ENCODE peak calls at places on chromosomes 1 and 21, in ten cellular contexts. V is HT1080, A is thyroid gland, O is occipital lobe, L is NCI-H460, U is HFFc6, Z is left ventricle myocardium superior, P is HCEC 1CT, G is NCI-H2171 treated with DMSO at 0.1 percent for 48 hours, F is posterior cingulate gyrus. K is an unnamed sample.

GRCh38 chr1:156052862-156053769 is 482 bp downstream of the UBQLN4 start:
- DNase-seq in V (peak), A (peak), O (peak), L (peak), U (peak), Z (peak), P (peak), G (peak), F (peak), K (peak)

GRCh38 chr1:183687546-183688279 is 34.6 kb upstream of the APOBEC4 start:
- DNase-seq in V (no peak), A (no peak), O (no peak), L (no peak), U (no peak), Z (no peak), P (no peak), G (no peak), F (no peak), K (no peak)

GRCh38 chr1:32769524-32770220 is 47.5 kb downstream of the YARS1 start:
- DNase-seq in V (peak), A (no peak), O (no peak), L (no peak), U (no peak), Z (peak), P (peak), G (no peak), F (no peak), K (no peak)

GRCh38 chr1:162011337-162012012 is 12.2 kb downstream of the OLFML2B start:
- DNase-seq in V (no peak), A (no peak), O (no peak), L (no peak), U (no peak), Z (peak), P (peak), G (peak), F (no peak), K (no peak)

GRCh38 chr21:19328954-19329353 is 925.4 kb upstream of the TMPRSS15 start:
- DNase-seq in V (no peak), A (no peak), O (no peak), L (no peak), U (no peak), Z (no peak), P (no peak), G (no peak), F (no peak), K (no peak)

GRCh38 chr1:29033829-29034466 is 89.8 kb downstream of the TMEM200B start:
- DNase-seq in V (peak), A (no peak), O (no peak), L (peak), U (peak), Z (no peak), P (peak), G (peak), F (no peak), K (peak)

GRCh38 chr1:229155472-229155871 is 115.4 kb upstream of the RAB4A start:
- DNase-seq in V (no peak), A (no peak), O (no peak), L (no peak), U (no peak), Z (no peak), P (no peak), G (no peak), F (no peak), K (no peak)

GRCh38 chr1:43774359-43774758 is 67.0 kb downstream of the ST3GAL3 start:
- DNase-seq in V (peak), A (no peak), O (no peak), L (no peak), U (peak), Z (no peak), P (peak), G (no peak), F (no peak), K (no peak)

GRCh38 chr1:58290685-58291372 is 255.7 kb downstream of the OMA1 start:
- DNase-seq in V (peak), A (peak), O (no peak), L (peak), U (peak), Z (no peak), P (no peak), G (no peak), F (no peak), K (peak)